ENCODE peak calls at places on chromosomes 4 and X, in seven cellular contexts. R is mesenchymal stem cell, F is IMR-90, G is mesendoderm, M is H9, A is H1, W is trophoblast cell. L is an unnamed sample.

GRCh38 chr4:140861359-140862181 is 105.4 kb upstream of the TBC1D9 start:
- DNase-seq in F (peak; percentile 91), R (peak; percentile 83), G (peak; percentile 81), W (peak; percentile 66), A (peak; percentile 36), M (peak; percentile 45), L (peak; percentile 62)

GRCh38 chr4:95220205-95221175 is 328.3 kb downstream of the UNC5C start:
- DNase-seq in R (no peak), G (no peak), F (no peak), A (no peak), M (no peak), W (no peak), L (no peak)

GRCh38 chr4:25500626-25501318 is 123.7 kb downstream of the ANAPC4 start:
- DNase-seq in F (no peak), R (no peak), G (no peak), M (no peak), A (no peak), W (no peak), L (no peak)

GRCh38 chrX:27555514-27555913 is 34.6 kb upstream of the DCAF8L2 start:
- DNase-seq in A (no peak), M (no peak), R (peak; percentile 19), G (peak; percentile 50), F (peak; percentile 40), W (no peak), L (peak; percentile 18)

GRCh38 chr4:125315571-125316390 is 1.0 kb downstream of the FAT4 start:
- DNase-seq in W (no peak), G (peak; percentile 79), M (peak; percentile 57), R (peak; percentile 71), A (no peak), F (peak; percentile 54), L (peak; percentile 66)

GRCh38 chr4:169342906-169343560 is 72.3 kb upstream of the SH3RF1 start:
- DNase-seq in A (no peak), G (no peak), M (no peak), F (peak; percentile 41), R (no peak), W (no peak), L (no peak)

GRCh38 chr4:30718889-30719252 is 1.3 kb upstream of the PCDH7 start:
- DNase-seq in W (no peak), G (peak; percentile 67), A (no peak), R (peak; percentile 52), F (peak; percentile 48), M (no peak), L (peak; percentile 43)

GRCh38 chr4:4668355-4669210 is 126.7 kb upstream of the STX18 start:
- DNase-seq in A (no peak), R (peak; percentile 32), W (no peak), G (no peak), M (no peak), F (no peak), L (no peak)

GRCh38 chr4:114287079-114287696 is 307.7 kb upstream of the ARSJ start:
- DNase-seq in W (no peak), G (no peak), F (no peak), A (no peak), M (no peak), R (no peak), L (no peak)

GRCh38 chr4:37977471-37978452 is 17.6 kb downstream of the PTTG2 start:
- DNase-seq in G (peak; percentile 61), W (peak; percentile 40), F (peak; percentile 55), R (peak; percentile 76), M (no peak), A (no peak), L (peak; percentile 12)

GRCh38 chr4:23839279-23839678 is 50.6 kb downstream of the PPARGC1A start:
- DNase-seq in M (no peak), F (no peak), W (no peak), A (no peak), R (no peak), G (no peak), L (no peak)

GRCh38 chrX:39859991-39860861 is 237.5 kb downstream of the BCOR start:
- DNase-seq in A (peak; percentile 15), G (peak; percentile 91), W (peak; percentile 37), F (peak; percentile 91), M (peak; percentile 87), R (peak; percentile 86), L (peak; percentile 17)

GRCh38 chr4:114318309-114318708 is 280.3 kb upstream of the UGT8 start:
- DNase-seq in A (no peak), F (peak; percentile 80), R (peak; percentile 19), G (no peak), M (no peak), W (no peak), L (no peak)

GRCh38 chrX:65720580-65720979 is 53.1 kb downstream of the MSN start:
- DNase-seq in A (no peak), G (no peak), R (no peak), W (no peak), F (no peak), M (no peak), L (no peak)

GRCh38 chrX:42093756-42094155 is 170.4 kb upstream of the CASK start:
- DNase-seq in M (no peak), A (no peak), R (peak; percentile 55), W (no peak), G (no peak), F (peak; percentile 40), L (no peak)

GRCh38 chr4:101037938-101038413 is 309.4 kb downstream of the PPP3CA start:
- DNase-seq in W (no peak), A (no peak), F (peak; percentile 13), G (no peak), R (no peak), M (no peak), L (no peak)

GRCh38 chrX:56763556-56764152 is 34.6 kb downstream of the NBDY start:
- DNase-seq in F (peak; percentile 75), A (no peak), R (no peak), G (no peak), W (no peak), M (peak; percentile 31), L (no peak)

GRCh38 chr4:2432991-2433530 is 14.3 kb downstream of the CFAP99 start:
- DNase-seq in G (peak; percentile 46), F (peak; percentile 64), A (no peak), R (peak; percentile 66), M (peak; percentile 30), W (no peak), L (no peak)

GRCh38 chr4:184441461-184442392 is 32.6 kb downstream of the IRF2 start:
- DNase-seq in F (peak; percentile 57), W (no peak), M (peak; percentile 52), G (peak; percentile 43), R (no peak), A (no peak), L (no peak)

GRCh38 chr4:152417648-152418047 is 118.2 kb downstream of the FBXW7 start:
- DNase-seq in G (peak; percentile 42), M (no peak), F (no peak), R (no peak), W (no peak), A (no peak), L (no peak)

GRCh38 chrX:53284684-53285447 is 3.5 kb upstream of the IQSEC2 start:
- DNase-seq in W (peak; percentile 8), F (peak; percentile 36), G (peak; percentile 64), A (peak; percentile 21), M (peak; percentile 68), R (peak; percentile 46), L (peak; percentile 42)

GRCh38 chr4:47561331-47561730 is 76.3 kb downstream of the ATP10D start:
- DNase-seq in G (no peak), R (no peak), F (no peak), M (no peak), A (no peak), W (no peak), L (no peak)

GRCh38 chrX:129823115-129823514 is 20.6 kb downstream of the ZDHHC9 start:
- DNase-seq in R (peak; percentile 40), W (peak; percentile 13), A (no peak), G (peak; percentile 39), F (peak; percentile 15), M (no peak), L (no peak)

GRCh38 chrX:15436220-15436619 is 52.0 kb upstream of the VEGFD start:
- DNase-seq in A (no peak), F (peak; percentile 11), R (no peak), G (no peak), W (no peak), M (no peak), L (no peak)

GRCh38 chr4:139530833-139531427 is 25.1 kb downstream of the SETD7 start:
- DNase-seq in M (peak; percentile 70), F (no peak), A (no peak), W (peak; percentile 33), G (peak; percentile 80), R (peak; percentile 69), L (peak; percentile 43)

GRCh38 chr4:108486046-108486445 is 134.3 kb upstream of the RPL34 start:
- DNase-seq in W (no peak), A (no peak), R (no peak), M (no peak), G (no peak), F (no peak), L (no peak)
- H2AK5ac ChIP-seq in W (no peak overlapping the region), A (no peak overlapping the region), R (no peak overlapping the region), M (no peak overlapping the region), G (no peak overlapping the region), F (no peak overlapping the region), L (no peak overlapping the region)

DNA sequence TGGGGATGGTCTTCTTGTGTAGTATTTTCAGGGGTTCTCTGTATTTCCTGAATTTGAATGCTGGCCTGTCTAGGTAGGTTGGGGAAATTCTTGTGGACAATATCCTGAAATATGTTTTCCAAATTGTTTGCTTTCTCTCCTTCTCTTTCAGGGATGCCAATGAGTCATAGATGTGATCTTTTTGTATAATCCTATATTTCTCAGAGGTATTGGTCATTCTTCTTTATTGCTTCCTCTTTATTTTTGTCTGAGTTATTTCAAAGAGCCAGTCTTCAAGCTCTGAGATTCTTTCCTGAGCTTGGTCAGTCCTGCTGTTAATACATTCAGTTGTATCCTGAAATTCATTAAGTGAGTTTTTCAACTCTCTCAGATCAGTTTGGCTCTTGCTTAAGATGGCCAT is 73.1 kb downstream of the MAMLD1 start:
- DNase-seq in M (no peak), W (no peak), A (no peak), G (no peak), R (no peak), F (peak; percentile 16), L (no peak)
- H2AK5ac ChIP-seq in M (no peak overlapping the region), W (no peak overlapping the region), A (no peak overlapping the region), G (no peak overlapping the region), R (no peak overlapping the region), F (no peak overlapping the region), L (no peak overlapping the region)

GRCh38 chr4:160426233-160426632 is 1323.4 kb downstream of the RAPGEF2 start:
- DNase-seq in G (no peak), W (no peak), M (no peak), R (no peak), A (no peak), F (no peak), L (no peak)

DNA sequence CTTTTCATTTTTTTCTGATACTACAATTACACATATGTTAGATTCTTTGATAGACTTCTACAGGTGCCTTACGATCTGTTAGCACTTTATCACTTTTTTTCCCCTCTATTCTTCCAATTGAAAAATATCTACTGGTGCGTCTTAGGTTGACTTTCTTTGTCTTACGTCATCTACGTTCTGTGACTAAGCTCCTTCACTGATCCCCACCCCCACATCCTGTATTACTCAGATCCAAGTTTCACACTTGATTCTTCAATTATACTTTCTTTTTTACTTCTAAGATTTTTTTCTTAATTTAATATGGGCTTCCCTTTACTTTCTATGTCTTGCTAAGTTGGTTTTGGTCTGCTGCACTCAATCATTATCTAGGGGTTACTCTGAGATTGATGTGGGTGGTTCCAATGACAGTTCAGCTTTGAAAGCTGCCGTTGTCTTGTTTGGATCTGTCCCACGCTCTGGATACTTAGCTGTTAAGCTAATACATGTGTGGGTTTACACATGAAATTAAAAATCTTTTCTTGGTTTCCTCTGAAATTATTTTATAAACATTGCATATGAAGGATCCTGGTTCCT is 1321.1 kb downstream of the RAPGEF2 start:
- DNase-seq in M (no peak), G (peak; percentile 26), A (no peak), W (no peak), R (peak; percentile 61), F (no peak), L (no peak)
- H2AK5ac ChIP-seq in M (no peak overlapping the region), G (no peak overlapping the region), A (no peak overlapping the region), W (no peak overlapping the region), R (no peak overlapping the region), F (no peak overlapping the region), L (no peak overlapping the region)

GRCh38 chr4:70452946-70453345 is 19.1 kb upstream of the MUC7 start:
- DNase-seq in G (no peak), M (no peak), F (no peak), W (no peak), A (no peak), R (no peak), L (no peak)
- H2AK5ac ChIP-seq in G (no peak overlapping the region), M (no peak overlapping the region), F (no peak overlapping the region), W (no peak overlapping the region), A (no peak overlapping the region), R (no peak overlapping the region), L (no peak overlapping the region)